ENCODE peak calls at places on chromosomes 7 and 10, in six cellular contexts. F is IMR-90, V is PC-9, M is MM.1S, A is hepatocyte, B is mammary epithelial cell. K is an unnamed sample.

GRCh38 chr7:1033546-1034145 is 10.7 kb upstream of the GPR146 start:
- DNase-seq in F (no peak), A (no peak), V (no peak), B (no peak), M (no peak), K (no peak)

GRCh38 chr7:4878336-4879335 is 4.9 kb downstream of the RADIL start:
- DNase-seq in A (no peak), F (no peak), M (no peak), B (peak), V (no peak), K (no peak)

GRCh38 chr10:88557659-88558058 is 25.5 kb downstream of the RNLS start:
- DNase-seq in M (no peak), V (no peak), F (peak), B (peak), A (no peak), K (no peak)

GRCh38 chr10:19749185-19749729 is 67.0 kb upstream of the PLXDC2 start:
- DNase-seq in F (peak), V (no peak), M (no peak), A (no peak), B (peak), K (no peak)

GRCh38 chr10:113523071-113523470 is 29.8 kb upstream of the HABP2 start:
- DNase-seq in B (no peak), F (no peak), V (no peak), M (no peak), A (no peak), K (no peak)

GRCh38 chr7:98802088-98802780 is 67.6 kb downstream of the TMEM130 start:
- DNase-seq in V (peak), F (peak), M (peak), A (peak), B (peak), K (peak)

GRCh38 chr7:25846722-25847121 is 305.3 kb upstream of the NFE2L3 start:
- DNase-seq in M (no peak), V (no peak), F (peak), B (peak), A (peak), K (no peak)

GRCh38 chr10:101397140-101397539 is 43.2 kb downstream of the BTRC start:
- DNase-seq in V (no peak), B (peak), M (peak), A (peak), F (peak), K (peak)

GRCh38 chr7:151984612-151985011 is 28.4 kb downstream of the GALNTL5 start:
- DNase-seq in A (no peak), F (no peak), B (no peak), V (no peak), M (no peak), K (no peak)

GRCh38 chr10:45000138-45000763 is 472 bp upstream of the ZNF22 start:
- DNase-seq in V (no peak), B (no peak), M (no peak), A (no peak), F (peak), K (no peak)

GRCh38 chr7:149385195-149385955 is 75.5 kb downstream of the ZNF777 start:
- DNase-seq in A (no peak), F (no peak), V (no peak), M (no peak), B (no peak), K (no peak)

GRCh38 chr7:42843209-42843800 is 68.6 kb downstream of the C7orf25 start:
- DNase-seq in M (peak), F (peak), B (no peak), V (peak), A (peak), K (peak)

GRCh38 chr10:123997013-123997412 is 96.4 kb downstream of the CHST15 start:
- DNase-seq in F (no peak), B (no peak), V (no peak), A (no peak), M (no peak), K (no peak)

GRCh38 chr7:23472046-23472445 is 1.8 kb upstream of the IGF2BP3 start:
- DNase-seq in M (no peak), F (no peak), A (no peak), B (no peak), V (no peak), K (no peak)

GRCh38 chr7:157625973-157626790 is 289.4 kb downstream of the DNAJB6 start:
- DNase-seq in A (no peak), B (no peak), V (no peak), M (no peak), F (no peak), K (no peak)

GRCh38 chr7:137006293-137006692 is 137.8 kb downstream of the CHRM2 start:
- DNase-seq in M (no peak), F (peak), B (no peak), V (no peak), A (no peak), K (no peak)

GRCh38 chr7:76327610-76328009 is 25.1 kb downstream of the HSPB1 start:
- DNase-seq in V (no peak), A (no peak), B (no peak), F (no peak), M (no peak), K (no peak)

GRCh38 chr7:75740846-75741497 is 2.2 kb upstream of the HIP1 start:
- DNase-seq in V (no peak), F (no peak), A (peak), B (no peak), M (no peak), K (no peak)

GRCh38 chr7:5362466-5362865 is 61.2 kb downstream of the TNRC18 start:
- DNase-seq in F (no peak), B (no peak), M (no peak), V (no peak), A (no peak), K (no peak)

GRCh38 chr10:60894816-60895215 is 49.2 kb downstream of the RHOBTB1 start:
- DNase-seq in B (peak), A (peak), F (no peak), V (no peak), M (no peak), K (no peak)

GRCh38 chr10:93820434-93820833 is 62.7 kb downstream of the LGI1 start:
- DNase-seq in M (no peak), F (no peak), A (no peak), V (no peak), B (peak), K (no peak)

GRCh38 chr10:94115725-94116124 is 122.0 kb downstream of the PLCE1 start:
- DNase-seq in A (no peak), M (no peak), F (peak), V (peak), B (peak), K (no peak)

GRCh38 chr7:75872073-75872782 is 6.6 kb upstream of the RHBDD2 start:
- DNase-seq in B (no peak), M (no peak), F (peak), A (no peak), V (no peak), K (no peak)

GRCh38 chr7:139995034-139995915 is 67.5 kb downstream of the PARP12 start:
- DNase-seq in V (no peak), B (no peak), M (no peak), F (peak), A (peak), K (no peak)

GRCh38 chr10:62790019-62790555 is 14.4 kb upstream of the ADO start:
- DNase-seq in V (no peak), M (no peak), B (no peak), F (no peak), A (no peak), K (no peak)

GRCh38 chr7:50450691-50451051 is 521 bp upstream of the FIGNL1 start:
- DNase-seq in F (no peak), M (no peak), V (no peak), A (no peak), B (no peak), K (no peak)

GRCh38 chr10:111277685-111278084 is 200.9 kb downstream of the ADRA2A start:
- DNase-seq in F (no peak), A (no peak), B (no peak), M (no peak), V (no peak), K (no peak)

GRCh38 chr10:68334672-68335467 is 2.1 kb upstream of the PBLD start:
- DNase-seq in M (no peak), V (no peak), B (no peak), F (no peak), A (no peak), K (no peak)

GRCh38 chr10:122329416-122329815 is 45.1 kb upstream of the PLEKHA1 start:
- DNase-seq in F (no peak), A (no peak), M (no peak), B (no peak), V (no peak), K (no peak)

GRCh38 chr10:131676448-131676847 is 224.4 kb upstream of the PPP2R2D start:
- DNase-seq in F (no peak), V (no peak), B (no peak), M (no peak), A (no peak), K (no peak)

GRCh38 chr7:39621784-39622411 is 1.5 kb upstream of the RALA start:
- DNase-seq in B (peak), A (no peak), F (peak), M (no peak), V (no peak), K (no peak)

GRCh38 chr7:121219031-121219430 is 109.8 kb upstream of the WNT16 start:
- DNase-seq in B (no peak), A (no peak), V (no peak), F (no peak), M (no peak), K (no peak)

GRCh38 chr7:37538945-37539344 is 90.3 kb upstream of the ELMO1 start:
- DNase-seq in A (no peak), M (no peak), V (no peak), B (no peak), F (no peak), K (no peak)

GRCh38 chr10:16891375-16892313 is 74.4 kb upstream of the RSU1 start:
- DNase-seq in F (peak), B (peak), V (peak), M (no peak), A (peak), K (peak)

GRCh38 chr7:133124974-133125373 is 43.1 kb upstream of the CHCHD3 start:
- DNase-seq in A (no peak), B (no peak), F (no peak), M (no peak), V (no peak), K (no peak)

GRCh38 chr10:126592901-126593300 is 77.6 kb downstream of the C10orf90 start:
- DNase-seq in V (no peak), B (no peak), M (no peak), F (no peak), A (no peak), K (no peak)

GRCh38 chr7:130363156-130363847 is 17.0 kb upstream of the CPA1 start:
- DNase-seq in V (peak), B (peak), M (no peak), F (peak), A (peak), K (no peak)

GRCh38 chr10:79981356-79981672 is 32.4 kb upstream of the SFTPD start:
- DNase-seq in A (no peak), V (no peak), F (no peak), M (no peak), B (no peak), K (no peak)
- H2AFZ ChIP-seq in A (peak), V (peak), F (peak), M (peak), B (peak), K (peak)

DNA sequence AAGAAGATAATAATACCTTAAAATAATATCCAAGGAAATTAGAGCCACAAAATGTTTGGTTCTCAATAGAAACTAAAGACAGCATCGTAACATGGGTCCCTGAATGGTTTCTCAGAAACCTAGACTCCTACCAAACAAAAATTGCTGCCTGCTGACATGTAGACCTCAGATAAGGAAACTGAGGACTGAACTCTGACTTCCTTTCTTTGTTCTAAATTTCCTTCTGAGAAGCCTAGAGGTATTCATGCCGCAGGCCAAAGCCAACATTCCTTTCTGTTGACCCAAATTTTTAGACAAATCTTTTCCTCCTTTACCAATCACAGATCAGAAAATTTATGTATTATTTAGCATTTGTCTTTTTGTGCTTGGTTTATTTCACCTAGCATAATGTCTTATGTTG is 816.7 kb upstream of the PHF14 start:
- DNase-seq in V (peak), F (no peak), M (no peak), B (no peak), A (no peak), K (no peak)
- H3K4me3 ChIP-seq in V (no peak), F (no peak), M (no peak), B (no peak), A (no peak), K (no peak)

DNA sequence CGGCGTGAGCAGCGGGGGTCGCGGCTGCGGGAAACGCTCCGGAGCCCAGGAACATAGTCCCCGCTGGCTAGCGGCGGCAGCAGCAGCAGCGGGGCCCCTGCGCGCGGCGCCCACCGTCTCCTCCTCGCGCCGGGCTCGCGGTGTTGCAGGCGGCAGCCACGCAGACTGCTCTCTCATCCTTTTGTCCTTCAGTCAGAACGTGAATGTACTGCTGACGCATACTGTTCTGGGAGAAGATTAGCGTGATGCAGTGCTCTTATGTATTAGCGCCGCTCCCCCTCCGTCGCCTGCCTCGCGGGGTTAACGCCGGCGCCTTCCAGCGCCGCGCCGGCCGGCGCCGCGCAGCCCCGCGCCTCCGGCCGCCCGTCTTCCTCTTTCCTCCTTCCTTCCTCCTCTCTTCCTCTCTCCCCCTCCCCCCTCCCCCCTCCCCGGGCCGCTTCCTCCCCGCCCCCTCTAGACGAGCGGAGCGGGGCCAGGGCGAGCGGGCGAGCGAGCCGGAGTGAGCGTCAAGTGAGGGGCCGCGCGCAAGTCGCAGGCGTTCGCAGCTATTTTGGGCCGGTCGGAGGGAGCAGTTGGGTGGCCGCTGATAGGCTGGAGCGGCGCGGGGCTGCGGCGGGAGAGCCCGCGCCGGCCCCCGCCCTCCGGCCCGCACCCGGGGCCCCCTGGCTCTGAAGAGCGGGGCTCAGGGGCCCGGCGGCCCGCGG is 816 bp upstream of the LRRC4 start:
- DNase-seq in M (no peak), A (peak), V (peak), B (peak), F (peak), K (peak)
- H2AFZ ChIP-seq in M (no peak), A (no peak), V (no peak), B (peak), F (peak), K (peak)

GRCh38 chr10:71255540-71255816 is 43.1 kb downstream of the UNC5B start:
- DNase-seq in A (no peak), B (no peak), V (no peak), F (no peak), M (no peak), K (no peak)
- H3K4me3 ChIP-seq in A (no peak), B (no peak), V (no peak), F (no peak), M (no peak), K (no peak)

GRCh38 chr10:79482721-79483120 is 29.6 kb upstream of the EIF5AL1 start:
- DNase-seq in B (no peak), M (no peak), F (no peak), A (no peak), V (no peak), K (no peak)
- H2AFZ ChIP-seq in B (peak), M (no peak), F (no peak), A (no peak), V (no peak), K (peak)

K was measured in neuronal stem cell.